ENCODE peak calls at places on chromosomes 5 and 9, in seven cellular contexts. D, X, L, O, H, J and A are unnamed samples.

GRCh38 chr9:69932901-69933300 is 110.7 kb upstream of the MAMDC2 start:
- DNase-seq in D (no peak), X (peak; percentile 80), L (no peak), O (no peak), H (peak; percentile 28), J (no peak), A (no peak)

GRCh38 chr9:982660-983240 is 6.3 kb downstream of the DMRT3 start:
- DNase-seq in D (no peak), X (no peak), L (no peak), O (no peak), H (no peak), J (no peak), A (no peak)

GRCh38 chr5:68435611-68436010 is 220.1 kb downstream of the PIK3R1 start:
- DNase-seq in D (no peak), X (no peak), L (no peak), O (no peak), H (no peak), J (no peak), A (no peak)

GRCh38 chr5:138082033-138082432 is 1.8 kb upstream of the WNT8A start:
- DNase-seq in D (no peak), X (no peak), L (no peak), O (no peak), H (no peak), J (no peak), A (no peak)

GRCh38 chr5:179164331-179165311 is 104.4 kb downstream of the ZNF354C start:
- DNase-seq in D (no peak), X (no peak), L (peak; percentile 47), O (no peak), H (no peak), J (no peak), A (no peak)

GRCh38 chr5:6703791-6704190 is 9.4 kb upstream of the TENT4A start:
- DNase-seq in D (no peak), X (no peak), L (no peak), O (no peak), H (no peak), J (peak; percentile 70), A (no peak)

GRCh38 chr5:23704176-23704855 is 196.9 kb downstream of the PRDM9 start:
- DNase-seq in D (no peak), X (peak; percentile 92), L (no peak), O (no peak), H (peak; percentile 3), J (no peak), A (no peak)

GRCh38 chr5:38563624-38564023 is 7.2 kb upstream of the LIFR start:
- DNase-seq in D (no peak), X (no peak), L (no peak), O (no peak), H (no peak), J (no peak), A (no peak)

GRCh38 chr9:129933709-129934586 is 98.7 kb downstream of the USP20 start:
- DNase-seq in D (no peak), X (no peak), L (no peak), O (no peak), H (no peak), J (peak; percentile 80), A (no peak)

GRCh38 chr5:36658016-36658415 is 51.6 kb downstream of the SLC1A3 start:
- DNase-seq in D (peak; percentile 27), X (no peak), L (no peak), O (no peak), H (no peak), J (no peak), A (no peak)

GRCh38 chr5:169650701-169651331 is 13.7 kb downstream of the DOCK2 start:
- DNase-seq in D (no peak), X (no peak), L (no peak), O (no peak), H (no peak), J (peak; percentile 60), A (no peak)

GRCh38 chr5:65395526-65396155 is 86.1 kb downstream of the ADAMTS6 start:
- DNase-seq in D (no peak), X (peak; percentile 16), L (no peak), O (no peak), H (no peak), J (peak; percentile 45), A (no peak)

GRCh38 chr9:88951143-88951542 is 40.1 kb upstream of the S1PR3 start:
- DNase-seq in D (no peak), X (no peak), L (no peak), O (no peak), H (no peak), J (no peak), A (no peak)

GRCh38 chr5:137366526-137366925 is 132.6 kb downstream of the SPOCK1 start:
- DNase-seq in D (no peak), X (no peak), L (no peak), O (no peak), H (no peak), J (peak; percentile 53), A (no peak)

GRCh38 chr9:96048116-96048953 is 172.8 kb downstream of the ERCC6L2 start:
- DNase-seq in D (no peak), X (no peak), L (peak; percentile 69), O (no peak), H (peak; percentile 28), J (no peak), A (no peak)